ENCODE peak calls at places on chromosome 15, in ten cellular contexts. P, L, H, E, Q, M, U, B, G and Y are unnamed samples.

GRCh38 chr15:44489464-44489863 is 47.5 kb upstream of the EIF3J start:
- DNase-seq in M (no peak), Q (no peak), B (no peak), G (no peak), H (no peak), E (no peak), U (no peak), L (peak; percentile 86), P (no peak), Y (no peak)

GRCh38 chr15:73632670-73633058 is 525 bp downstream of the NPTN start:
- DNase-seq in U (peak; percentile 92), E (no peak), P (peak; percentile 66), H (peak; percentile 30), L (no peak), B (no peak), G (peak; percentile 40), M (no peak), Q (no peak), Y (no peak)

GRCh38 chr15:77858677-77859490 is 218.6 kb downstream of the TBC1D2B start:
- DNase-seq in U (peak; percentile 46), G (no peak), E (peak; percentile 83), B (no peak), H (no peak), M (peak; percentile 71), L (no peak), P (peak; percentile 48), Q (no peak), Y (no peak)

GRCh38 chr15:57245130-57245529 is 131.2 kb upstream of the CGNL1 start:
- DNase-seq in U (no peak), B (no peak), L (no peak), M (no peak), P (no peak), G (no peak), E (no peak), Q (no peak), H (no peak), Y (no peak)

GRCh38 chr15:50676799-50677483 is 9.7 kb downstream of the TRPM7 start:
- DNase-seq in G (no peak), B (no peak), M (no peak), P (no peak), E (no peak), Q (no peak), L (peak; percentile 77), H (no peak), U (no peak), Y (no peak)

GRCh38 chr15:34659056-34659455 is 75.6 kb upstream of the GOLGA8B start:
- DNase-seq in L (no peak), E (no peak), Q (no peak), H (no peak), U (no peak), B (no peak), M (no peak), P (no peak), G (no peak), Y (no peak)

GRCh38 chr15:29151111-29151857 is 118.3 kb downstream of the NSMCE3 start:
- DNase-seq in P (no peak), G (no peak), H (no peak), L (no peak), E (no peak), M (no peak), U (no peak), B (no peak), Q (no peak), Y (no peak)

GRCh38 chr15:80982205-80982604 is 7.4 kb downstream of the MESD start:
- DNase-seq in G (no peak), L (no peak), P (no peak), B (no peak), E (no peak), U (no peak), M (no peak), Q (no peak), H (no peak), Y (no peak)

GRCh38 chr15:89361451-89362202 is 27.0 kb upstream of the POLG start:
- DNase-seq in P (peak; percentile 67), M (peak; percentile 82), E (peak; percentile 71), Q (no peak), H (peak; percentile 32), L (peak; percentile 78), U (peak; percentile 82), B (peak; percentile 46), G (no peak), Y (peak; percentile 97)
- H3K4me3 ChIP-seq in P (no peak overlapping the region), M (no peak overlapping the region), E (no peak overlapping the region), Q (peak overlapping the region; percentile 19), H (no peak overlapping the region), L (no peak overlapping the region), U (no peak overlapping the region), B (no peak overlapping the region), G (no peak overlapping the region), Y (no peak overlapping the region)

GRCh38 chr15:60350121-60350520 is 47.7 kb downstream of the ANXA2 start:
- DNase-seq in B (no peak), H (no peak), G (no peak), U (no peak), Q (no peak), M (no peak), E (no peak), P (no peak), L (no peak), Y (no peak)

GRCh38 chr15:60351066-60351465 is 46.7 kb downstream of the ANXA2 start:
- DNase-seq in L (peak; percentile 63), U (no peak), E (no peak), P (no peak), Q (no peak), H (no peak), G (no peak), M (no peak), B (no peak), Y (no peak)

GRCh38 chr15:60355148-60355857 is 42.5 kb downstream of the ANXA2 start:
- DNase-seq in G (no peak), L (no peak), E (no peak), H (no peak), U (no peak), B (no peak), Q (no peak), M (no peak), P (no peak), Y (no peak)

GRCh38 chr15:60352525-60352924 is 45.3 kb downstream of the ANXA2 start:
- DNase-seq in H (no peak), P (no peak), L (peak; percentile 13), B (no peak), G (no peak), M (no peak), U (no peak), Q (no peak), E (no peak), Y (no peak)

GRCh38 chr15:60353245-60353940 is 44.4 kb downstream of the ANXA2 start:
- DNase-seq in L (peak; percentile 77), M (no peak), P (no peak), B (no peak), E (no peak), Q (no peak), G (no peak), H (no peak), U (no peak), Y (no peak)
- H3K36me3 ChIP-seq in L (peaks cover 94% of the 10 kb centered on the region), M (no peaks in the 10 kb centered on the region), P (peaks cover 95% of the 10 kb centered on the region), B (no peaks in the 10 kb centered on the region), E (peaks cover 8% of the 10 kb centered on the region), Q (peaks cover 72% of the 10 kb centered on the region), G (no peaks in the 10 kb centered on the region), H (no peaks in the 10 kb centered on the region), U (peaks cover 77% of the 10 kb centered on the region), Y (peaks cover 32% of the 10 kb centered on the region)

GRCh38 chr15:63052128-63052826 is 9.7 kb downstream of the TPM1 start:
- DNase-seq in G (no peak), L (peak; percentile 19), M (no peak), B (no peak), Q (no peak), H (no peak), P (no peak), E (no peak), U (no peak), Y (no peak)

GRCh38 chr15:63049747-63050439 is 7.3 kb downstream of the TPM1 start:
- DNase-seq in U (no peak), B (no peak), P (no peak), L (peak; percentile 48), H (no peak), E (no peak), G (no peak), Q (no peak), M (no peak), Y (no peak)

GRCh38 chr15:63051701-63052066 is 9.1 kb downstream of the TPM1 start:
- DNase-seq in M (no peak), L (no peak), U (no peak), G (no peak), H (no peak), P (no peak), B (no peak), Q (no peak), E (no peak), Y (no peak)

GRCh38 chr15:63048986-63049665 is 6.6 kb downstream of the TPM1 start:
- DNase-seq in H (no peak), G (peak; percentile 41), U (peak; percentile 85), Q (peak; percentile 42), M (no peak), P (peak; percentile 70), L (peak; percentile 75), E (peak; percentile 51), B (peak; percentile 55), Y (no peak)

DNA sequence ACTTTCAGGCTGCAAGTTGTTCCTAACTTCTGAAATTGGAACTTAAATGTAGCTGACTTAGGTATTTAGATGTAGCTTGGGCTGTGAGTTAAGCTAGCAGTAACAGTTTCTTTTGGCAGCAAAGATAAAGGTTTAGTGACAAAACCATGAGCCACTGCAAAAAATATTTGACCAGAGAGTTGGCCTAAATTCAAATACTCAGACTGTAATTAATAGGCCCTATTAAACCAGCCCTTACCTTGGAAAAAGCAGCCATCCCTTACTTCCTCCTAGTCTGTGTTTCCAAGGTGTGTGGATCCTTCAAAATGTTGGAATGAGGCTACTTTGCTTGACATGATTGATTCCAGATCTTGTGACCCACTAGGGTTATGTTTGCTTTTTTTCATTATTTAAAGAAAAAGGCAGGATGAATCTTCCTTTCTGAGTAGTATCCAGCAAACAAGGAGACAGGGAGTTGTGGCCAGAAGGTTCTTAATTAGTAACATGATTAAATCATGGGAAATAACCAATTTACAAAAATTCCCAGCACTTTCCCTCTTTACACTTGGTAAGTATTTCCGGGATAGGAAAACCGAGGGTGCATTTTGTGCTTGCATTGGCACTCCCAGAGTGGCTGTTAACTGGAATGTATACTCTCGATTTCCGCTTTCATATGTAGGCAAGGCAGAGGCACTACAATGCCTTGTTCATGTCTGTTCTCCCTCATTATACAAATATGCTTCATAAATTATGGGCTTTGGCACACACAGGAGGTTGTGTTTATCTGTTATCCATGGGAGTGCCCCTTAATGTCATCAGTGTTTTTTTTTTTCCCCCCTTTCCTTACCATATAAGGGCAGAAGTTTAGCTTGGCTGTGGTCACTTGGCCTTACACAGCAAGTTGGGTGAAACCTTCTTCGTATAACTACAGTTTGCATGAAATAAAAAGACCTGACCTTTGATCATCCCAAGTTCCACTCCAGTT is 8.5 kb downstream of the TPM1 start:
- DNase-seq in Q (no peak), M (no peak), G (no peak), L (peak; percentile 85), P (no peak), B (peak; percentile 70), H (peak; percentile 73), E (no peak), U (no peak), Y (no peak)
- H3K4me3 ChIP-seq in Q (no peak overlapping the region), M (no peak overlapping the region), G (no peak overlapping the region), L (peak overlapping the region; percentile 99), P (peak overlapping the region; percentile 100), B (peak overlapping the region; percentile 88), H (no peak overlapping the region), E (no peak overlapping the region), U (no peak overlapping the region), Y (no peak overlapping the region)

DNA sequence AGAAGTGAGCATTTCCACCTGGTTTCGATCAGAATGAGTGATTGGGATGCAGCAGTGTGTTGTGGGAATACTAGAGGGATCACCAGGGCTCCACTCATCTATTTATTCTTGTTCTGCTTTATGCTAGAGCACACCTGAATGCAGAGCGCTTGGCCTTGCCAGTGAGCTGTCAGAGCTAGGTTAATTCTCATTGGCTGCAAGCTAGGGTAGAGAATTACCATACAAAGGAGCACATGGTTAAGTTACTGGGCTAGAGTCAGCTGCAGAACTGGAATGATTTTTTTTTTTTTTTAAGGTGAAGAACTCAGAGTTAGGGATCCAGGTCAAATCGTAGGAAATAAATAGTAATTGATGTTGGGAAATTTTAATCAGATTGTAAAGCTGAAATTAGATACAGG is 8.8 kb downstream of the EIF2AK4 start:
- DNase-seq in M (no peak), G (no peak), P (no peak), U (no peak), H (no peak), B (no peak), Q (no peak), E (no peak), L (no peak), Y (no peak)
- H3K36me3 ChIP-seq in M (no peaks in the 10 kb centered on the region), G (no peaks in the 10 kb centered on the region), P (peaks cover 74% of the 10 kb centered on the region), U (peaks cover 31% of the 10 kb centered on the region), H (no peaks in the 10 kb centered on the region), B (no peaks in the 10 kb centered on the region), Q (no peaks in the 10 kb centered on the region), E (peaks cover 9% of the 10 kb centered on the region), L (peaks cover 55% of the 10 kb centered on the region), Y (peaks cover 46% of the 10 kb centered on the region)